ENCODE peak calls at places on chromosome 22, in nine cellular contexts. One of them, this sample, is unnamed. For H3K9me3, the result is how much of the 10 kb centered on the place peaks cover.

GRCh38 chr22:46053563-46054090 is 76.7 kb upstream of the WNT7B start:
- DNase-seq in body of pancreas: peak
- DNase-seq in HepG2: no peak
- DNase-seq in hepatocyte: no peak
- DNase-seq in adrenal gland: peak
- DNase-seq in cardiac muscle cell: no peak
- DNase-seq in neuronal stem cell: no peak
- DNase-seq in neural progenitor cell: no peak
- DNase-seq in CD8-positive, alpha-beta memory T cell: peak
- DNase-seq in this sample: no peak

GRCh38 chr22:35630387-35630793 is 13.3 kb upstream of the MB start:
- DNase-seq in cardiac muscle cell: peak
- DNase-seq in hepatocyte: no peak
- DNase-seq in body of pancreas: no peak
- DNase-seq in neural progenitor cell: peak
- DNase-seq in CD8-positive, alpha-beta memory T cell: no peak
- DNase-seq in adrenal gland: no peak
- DNase-seq in HepG2: no peak
- DNase-seq in neuronal stem cell: no peak
- DNase-seq in this sample: no peak

GRCh38 chr22:41939981-41940852 is 6.7 kb downstream of the CENPM start:
- DNase-seq in cardiac muscle cell: no peak
- DNase-seq in HepG2: no peak
- DNase-seq in body of pancreas: peak
- DNase-seq in hepatocyte: no peak
- DNase-seq in adrenal gland: no peak
- DNase-seq in neuronal stem cell: no peak
- DNase-seq in neural progenitor cell: no peak
- DNase-seq in CD8-positive, alpha-beta memory T cell: peak
- DNase-seq in this sample: no peak

GRCh38 chr22:23380230-23380573 is 199.9 kb downstream of the IGLL1 start:
- DNase-seq in HepG2: no peak
- DNase-seq in neuronal stem cell: no peak
- DNase-seq in CD8-positive, alpha-beta memory T cell: no peak
- DNase-seq in body of pancreas: no peak
- DNase-seq in adrenal gland: no peak
- DNase-seq in hepatocyte: no peak
- DNase-seq in neural progenitor cell: no peak
- DNase-seq in cardiac muscle cell: no peak
- DNase-seq in this sample: no peak

GRCh38 chr22:21791635-21792625 is 56.3 kb upstream of the YPEL1 start:
- DNase-seq in body of pancreas: no peak
- DNase-seq in adrenal gland: no peak
- DNase-seq in CD8-positive, alpha-beta memory T cell: no peak
- DNase-seq in neuronal stem cell: no peak
- DNase-seq in cardiac muscle cell: no peak
- DNase-seq in neural progenitor cell: no peak
- DNase-seq in HepG2: no peak
- DNase-seq in hepatocyte: no peak
- DNase-seq in this sample: no peak

GRCh38 chr22:19940536-19941364 is 822 bp upstream of the COMT start:
- DNase-seq in cardiac muscle cell: no peak
- DNase-seq in HepG2: no peak
- DNase-seq in body of pancreas: no peak
- DNase-seq in neuronal stem cell: no peak
- DNase-seq in neural progenitor cell: no peak
- DNase-seq in adrenal gland: no peak
- DNase-seq in hepatocyte: no peak
- DNase-seq in CD8-positive, alpha-beta memory T cell: no peak
- DNase-seq in this sample: no peak

GRCh38 chr22:40728731-40729189 is 49.5 kb downstream of the MCHR1 start:
- DNase-seq in neuronal stem cell: no peak
- DNase-seq in CD8-positive, alpha-beta memory T cell: peak
- DNase-seq in neural progenitor cell: no peak
- DNase-seq in HepG2: no peak
- DNase-seq in adrenal gland: no peak
- DNase-seq in cardiac muscle cell: peak
- DNase-seq in hepatocyte: peak
- DNase-seq in body of pancreas: no peak
- DNase-seq in this sample: no peak

GRCh38 chr22:37716708-37717107 is 19.9 kb downstream of the TRIOBP start:
- DNase-seq in CD8-positive, alpha-beta memory T cell: no peak
- DNase-seq in neuronal stem cell: no peak
- DNase-seq in adrenal gland: no peak
- DNase-seq in body of pancreas: no peak
- DNase-seq in cardiac muscle cell: no peak
- DNase-seq in HepG2: no peak
- DNase-seq in hepatocyte: no peak
- DNase-seq in neural progenitor cell: no peak
- DNase-seq in this sample: no peak

GRCh38 chr22:29706493-29706892 is 13.3 kb upstream of the CABP7 start:
- DNase-seq in cardiac muscle cell: no peak
- DNase-seq in neuronal stem cell: no peak
- DNase-seq in neural progenitor cell: peak
- DNase-seq in body of pancreas: no peak
- DNase-seq in HepG2: no peak
- DNase-seq in hepatocyte: no peak
- DNase-seq in CD8-positive, alpha-beta memory T cell: no peak
- DNase-seq in adrenal gland: no peak
- DNase-seq in this sample: no peak

GRCh38 chr22:19407649-19408606 is 23.6 kb downstream of the HIRA start:
- DNase-seq in adrenal gland: no peak
- DNase-seq in HepG2: no peak
- DNase-seq in cardiac muscle cell: peak
- DNase-seq in neural progenitor cell: no peak
- DNase-seq in hepatocyte: peak
- DNase-seq in neuronal stem cell: no peak
- DNase-seq in CD8-positive, alpha-beta memory T cell: no peak
- DNase-seq in body of pancreas: peak
- DNase-seq in this sample: no peak

GRCh38 chr22:44063462-44064371 is 39.6 kb downstream of the PARVB start:
- DNase-seq in adrenal gland: no peak
- DNase-seq in CD8-positive, alpha-beta memory T cell: no peak
- DNase-seq in cardiac muscle cell: no peak
- DNase-seq in neural progenitor cell: no peak
- DNase-seq in neuronal stem cell: no peak
- DNase-seq in HepG2: no peak
- DNase-seq in hepatocyte: no peak
- DNase-seq in body of pancreas: no peak
- DNase-seq in this sample: no peak

GRCh38 chr22:35352214-35353111 is 28.4 kb upstream of the HMOX1 start:
- DNase-seq in HepG2: peak
- DNase-seq in body of pancreas: peak
- DNase-seq in neuronal stem cell: no peak
- DNase-seq in cardiac muscle cell: peak
- DNase-seq in hepatocyte: no peak
- DNase-seq in neural progenitor cell: peak
- DNase-seq in adrenal gland: peak
- DNase-seq in CD8-positive, alpha-beta memory T cell: no peak
- DNase-seq in this sample: no peak

GRCh38 chr22:34308101-34308500 is 387.8 kb upstream of the LARGE1 start:
- DNase-seq in neuronal stem cell: no peak
- DNase-seq in neural progenitor cell: no peak
- DNase-seq in cardiac muscle cell: no peak
- DNase-seq in HepG2: no peak
- DNase-seq in adrenal gland: no peak
- DNase-seq in body of pancreas: peak
- DNase-seq in CD8-positive, alpha-beta memory T cell: no peak
- DNase-seq in hepatocyte: no peak
- DNase-seq in this sample: no peak

GRCh38 chr22:49188591-49188990 is 639.1 kb downstream of the BRD1 start:
- DNase-seq in hepatocyte: no peak
- DNase-seq in body of pancreas: no peak
- DNase-seq in neuronal stem cell: no peak
- DNase-seq in HepG2: no peak
- DNase-seq in neural progenitor cell: no peak
- DNase-seq in CD8-positive, alpha-beta memory T cell: no peak
- DNase-seq in cardiac muscle cell: no peak
- DNase-seq in adrenal gland: no peak
- DNase-seq in this sample: no peak
- H3K9me3 ChIP-seq in hepatocyte: under half
- H3K9me3 ChIP-seq in body of pancreas: under half
- H3K9me3 ChIP-seq in neuronal stem cell: under half
- H3K9me3 ChIP-seq in HepG2: under half
- H3K9me3 ChIP-seq in neural progenitor cell: under half
- H3K9me3 ChIP-seq in CD8-positive, alpha-beta memory T cell: under half
- H3K9me3 ChIP-seq in cardiac muscle cell: under half
- H3K9me3 ChIP-seq in adrenal gland: under half
- H3K9me3 ChIP-seq in this sample: under half

GRCh38 chr22:49640366-49641095 is 187.1 kb downstream of the BRD1 start:
- DNase-seq in CD8-positive, alpha-beta memory T cell: no peak
- DNase-seq in hepatocyte: no peak
- DNase-seq in HepG2: no peak
- DNase-seq in adrenal gland: no peak
- DNase-seq in cardiac muscle cell: no peak
- DNase-seq in neural progenitor cell: no peak
- DNase-seq in neuronal stem cell: no peak
- DNase-seq in body of pancreas: no peak
- DNase-seq in this sample: no peak

GRCh38 chr22:49637255-49637760 is 190.4 kb downstream of the BRD1 start:
- DNase-seq in cardiac muscle cell: no peak
- DNase-seq in neuronal stem cell: no peak
- DNase-seq in CD8-positive, alpha-beta memory T cell: no peak
- DNase-seq in neural progenitor cell: no peak
- DNase-seq in hepatocyte: no peak
- DNase-seq in body of pancreas: no peak
- DNase-seq in adrenal gland: no peak
- DNase-seq in HepG2: no peak
- DNase-seq in this sample: no peak

GRCh38 chr22:49639956-49640355 is 187.7 kb downstream of the BRD1 start:
- DNase-seq in neuronal stem cell: no peak
- DNase-seq in neural progenitor cell: no peak
- DNase-seq in body of pancreas: no peak
- DNase-seq in hepatocyte: no peak
- DNase-seq in HepG2: no peak
- DNase-seq in CD8-positive, alpha-beta memory T cell: no peak
- DNase-seq in cardiac muscle cell: no peak
- DNase-seq in adrenal gland: no peak
- DNase-seq in this sample: no peak

GRCh38 chr22:49638001-49638400 is 189.7 kb downstream of the BRD1 start:
- DNase-seq in cardiac muscle cell: no peak
- DNase-seq in HepG2: no peak
- DNase-seq in hepatocyte: no peak
- DNase-seq in neural progenitor cell: no peak
- DNase-seq in adrenal gland: no peak
- DNase-seq in body of pancreas: no peak
- DNase-seq in CD8-positive, alpha-beta memory T cell: no peak
- DNase-seq in neuronal stem cell: no peak
- DNase-seq in this sample: no peak

DNA sequence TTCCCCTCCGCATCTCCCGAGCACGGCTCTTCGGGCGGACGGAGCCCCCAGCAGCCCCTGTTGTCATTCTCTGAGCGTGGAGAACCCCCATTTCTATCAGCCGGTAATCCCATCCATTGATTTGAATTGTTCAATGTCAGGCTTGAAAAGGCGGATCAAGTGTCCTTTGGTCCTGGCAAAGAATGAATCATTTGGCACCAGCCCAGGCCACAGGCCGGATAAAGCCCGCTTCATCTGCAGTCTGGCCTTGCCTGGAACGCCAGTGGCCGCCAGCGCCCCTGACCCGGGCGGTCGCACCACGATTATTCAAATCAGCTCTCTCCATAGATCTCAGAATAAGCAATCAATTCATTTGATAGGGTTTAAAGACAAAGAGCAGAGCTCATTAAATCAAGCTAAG is 188.9 kb downstream of the BRD1 start:
- DNase-seq in adrenal gland: peak
- DNase-seq in CD8-positive, alpha-beta memory T cell: no peak
- DNase-seq in HepG2: peak
- DNase-seq in cardiac muscle cell: no peak
- DNase-seq in neural progenitor cell: peak
- DNase-seq in hepatocyte: no peak
- DNase-seq in body of pancreas: no peak
- DNase-seq in neuronal stem cell: no peak
- DNase-seq in this sample: no peak
- H3K9me3 ChIP-seq in adrenal gland: under half
- H3K9me3 ChIP-seq in CD8-positive, alpha-beta memory T cell: under half
- H3K9me3 ChIP-seq in HepG2: under half
- H3K9me3 ChIP-seq in cardiac muscle cell: under half
- H3K9me3 ChIP-seq in neural progenitor cell: under half
- H3K9me3 ChIP-seq in hepatocyte: under half
- H3K9me3 ChIP-seq in body of pancreas: under half
- H3K9me3 ChIP-seq in neuronal stem cell: under half
- H3K9me3 ChIP-seq in this sample: under half

DNA sequence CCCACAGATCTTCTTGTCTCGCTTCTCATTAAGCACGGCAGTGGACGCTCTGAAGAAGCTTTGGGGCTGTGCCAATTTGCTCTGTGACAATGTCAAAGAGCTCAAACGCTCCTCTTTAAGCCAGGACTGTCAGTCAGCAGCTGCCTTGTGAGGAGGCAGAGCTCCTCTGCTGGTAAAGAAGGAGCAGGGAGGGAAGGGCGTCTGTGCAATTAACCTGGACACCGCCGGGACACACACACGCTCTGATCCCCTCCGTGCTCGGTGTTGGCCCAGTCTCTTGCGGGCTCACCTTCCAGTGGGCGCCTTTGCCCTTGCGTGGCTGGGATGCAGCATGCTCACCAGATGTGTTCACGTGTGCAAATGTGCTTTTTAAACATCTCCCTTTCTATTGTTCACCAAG is 373.9 kb downstream of the BRD1 start:
- DNase-seq in hepatocyte: no peak
- DNase-seq in adrenal gland: no peak
- DNase-seq in cardiac muscle cell: no peak
- DNase-seq in neuronal stem cell: no peak
- DNase-seq in neural progenitor cell: no peak
- DNase-seq in body of pancreas: no peak
- DNase-seq in CD8-positive, alpha-beta memory T cell: no peak
- DNase-seq in HepG2: no peak
- DNase-seq in this sample: no peak
- H3K9me3 ChIP-seq in hepatocyte: under half
- H3K9me3 ChIP-seq in adrenal gland: under half
- H3K9me3 ChIP-seq in cardiac muscle cell: under half
- H3K9me3 ChIP-seq in neuronal stem cell: under half
- H3K9me3 ChIP-seq in neural progenitor cell: under half
- H3K9me3 ChIP-seq in body of pancreas: under half
- H3K9me3 ChIP-seq in CD8-positive, alpha-beta memory T cell: under half
- H3K9me3 ChIP-seq in HepG2: under half
- H3K9me3 ChIP-seq in this sample: under half

DNA sequence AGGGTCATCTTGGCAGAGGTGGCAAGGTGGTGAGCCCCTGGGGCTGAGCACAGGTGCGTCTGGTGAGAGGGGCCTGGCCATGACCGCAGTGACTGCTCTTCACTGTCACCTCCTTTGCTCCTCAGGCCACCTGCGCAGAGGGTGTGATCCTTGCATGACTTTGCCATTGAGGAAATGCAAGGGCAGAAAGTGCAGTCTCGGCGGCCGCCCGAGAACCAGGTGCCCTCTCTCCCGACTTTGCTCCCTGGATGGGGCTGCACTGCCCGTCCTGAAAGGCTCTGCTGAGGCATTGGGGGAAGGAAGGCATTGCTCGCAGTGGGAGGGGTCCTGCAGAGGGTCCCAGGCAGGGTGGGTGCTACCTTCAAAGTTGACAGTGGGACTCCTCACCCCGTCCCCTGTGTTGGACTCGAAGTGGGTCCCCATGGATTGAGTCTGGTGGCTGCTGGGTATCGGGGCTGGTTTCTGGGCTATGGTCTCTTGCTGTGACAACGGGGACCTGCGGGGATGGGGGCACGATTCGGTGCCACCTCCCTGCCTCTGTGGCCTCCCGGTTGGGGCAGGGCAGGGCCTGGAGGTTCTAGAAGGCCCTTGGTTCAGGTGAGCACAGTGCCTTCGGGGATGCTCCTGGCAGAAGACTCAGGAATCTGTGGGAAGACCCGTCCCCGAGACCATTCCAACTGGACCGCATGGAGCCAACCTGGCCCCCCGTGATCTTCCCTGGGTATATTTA is 1239.4 kb downstream of the BRD1 start:
- DNase-seq in CD8-positive, alpha-beta memory T cell: no peak
- DNase-seq in adrenal gland: no peak
- DNase-seq in neural progenitor cell: no peak
- DNase-seq in neuronal stem cell: no peak
- DNase-seq in cardiac muscle cell: no peak
- DNase-seq in hepatocyte: no peak
- DNase-seq in HepG2: no peak
- DNase-seq in body of pancreas: no peak
- DNase-seq in this sample: no peak
- H3K9me3 ChIP-seq in CD8-positive, alpha-beta memory T cell: under half
- H3K9me3 ChIP-seq in adrenal gland: under half
- H3K9me3 ChIP-seq in neural progenitor cell: under half
- H3K9me3 ChIP-seq in neuronal stem cell: under half
- H3K9me3 ChIP-seq in cardiac muscle cell: under half
- H3K9me3 ChIP-seq in hepatocyte: under half
- H3K9me3 ChIP-seq in HepG2: under half
- H3K9me3 ChIP-seq in body of pancreas: under half
- H3K9me3 ChIP-seq in this sample: under half